ENCODE peak calls at places on chromosome 1, in six cellular contexts. One of them, this sample, is unnamed.

GRCh38 chr1:218207194-218207593 is 77.9 kb upstream of the RRP15 start:
- DNase-seq in NCI-H460: no peak
- DNase-seq in neural progenitor cell: no peak
- DNase-seq in adipocyte: no peak
- DNase-seq in activated CD8-positive, alpha-beta memory T cell treated with anti-CD3 and anti-CD28 coated beads for 48 hours: no peak
- DNase-seq in fibroblast of the conjunctiva: no peak
- DNase-seq in this sample: no peak

GRCh38 chr1:2303781-2304180 is 75.7 kb downstream of the SKI start:
- DNase-seq in NCI-H460: no peak
- DNase-seq in neural progenitor cell: no peak
- DNase-seq in adipocyte: no peak
- DNase-seq in activated CD8-positive, alpha-beta memory T cell treated with anti-CD3 and anti-CD28 coated beads for 48 hours: no peak
- DNase-seq in fibroblast of the conjunctiva: no peak
- DNase-seq in this sample: no peak

GRCh38 chr1:110800079-110800478 is 72.9 kb upstream of the CD53 start:
- DNase-seq in NCI-H460: no peak
- DNase-seq in neural progenitor cell: no peak
- DNase-seq in adipocyte: no peak
- DNase-seq in activated CD8-positive, alpha-beta memory T cell treated with anti-CD3 and anti-CD28 coated beads for 48 hours: no peak
- DNase-seq in fibroblast of the conjunctiva: no peak
- DNase-seq in this sample: no peak

GRCh38 chr1:17308593-17308992 is 596 bp downstream of the PADI4 start:
- DNase-seq in NCI-H460: no peak
- DNase-seq in neural progenitor cell: no peak
- DNase-seq in adipocyte: no peak
- DNase-seq in activated CD8-positive, alpha-beta memory T cell treated with anti-CD3 and anti-CD28 coated beads for 48 hours: no peak
- DNase-seq in fibroblast of the conjunctiva: no peak
- DNase-seq in this sample: no peak

GRCh38 chr1:184867866-184868585 is 106.3 kb downstream of the NIBAN1 start:
- DNase-seq in NCI-H460: no peak
- DNase-seq in neural progenitor cell: no peak
- DNase-seq in adipocyte: no peak
- DNase-seq in activated CD8-positive, alpha-beta memory T cell treated with anti-CD3 and anti-CD28 coated beads for 48 hours: no peak
- DNase-seq in fibroblast of the conjunctiva: no peak
- DNase-seq in this sample: no peak

GRCh38 chr1:198318092-198318491 is 161.3 kb downstream of the NEK7 start:
- DNase-seq in NCI-H460: no peak
- DNase-seq in neural progenitor cell: no peak
- DNase-seq in adipocyte: no peak
- DNase-seq in activated CD8-positive, alpha-beta memory T cell treated with anti-CD3 and anti-CD28 coated beads for 48 hours: no peak
- DNase-seq in fibroblast of the conjunctiva: no peak
- DNase-seq in this sample: no peak

GRCh38 chr1:180168786-180169640 is 14.3 kb downstream of the QSOX1 start:
- DNase-seq in NCI-H460: peak
- DNase-seq in neural progenitor cell: peak
- DNase-seq in adipocyte: peak
- DNase-seq in activated CD8-positive, alpha-beta memory T cell treated with anti-CD3 and anti-CD28 coated beads for 48 hours: no peak
- DNase-seq in fibroblast of the conjunctiva: no peak
- DNase-seq in this sample: no peak

GRCh38 chr1:233022246-233022645 is 71.8 kb downstream of the NTPCR start:
- DNase-seq in NCI-H460: no peak
- DNase-seq in neural progenitor cell: no peak
- DNase-seq in adipocyte: no peak
- DNase-seq in activated CD8-positive, alpha-beta memory T cell treated with anti-CD3 and anti-CD28 coated beads for 48 hours: no peak
- DNase-seq in fibroblast of the conjunctiva: no peak
- DNase-seq in this sample: no peak

GRCh38 chr1:181038399-181038873 is 4.7 kb downstream of the MR1 start:
- DNase-seq in NCI-H460: peak
- DNase-seq in neural progenitor cell: peak
- DNase-seq in adipocyte: peak
- DNase-seq in activated CD8-positive, alpha-beta memory T cell treated with anti-CD3 and anti-CD28 coated beads for 48 hours: no peak
- DNase-seq in fibroblast of the conjunctiva: peak
- DNase-seq in this sample: no peak